ENCODE peak calls at places on chromosomes 11 and 22, in four cellular contexts. One of them, this sample, is unnamed.

GRCh38 chr11:113549061-113549460 is 73.9 kb upstream of the DRD2 start:
- DNase-seq in body of pancreas: no peak
- DNase-seq in pancreas: no peak
- DNase-seq in CD8-positive, alpha-beta T cell: no peak
- DNase-seq in this sample: no peak

GRCh38 chr11:74014880-74015279 is 6.0 kb upstream of the UCP3 start:
- DNase-seq in body of pancreas: no peak
- DNase-seq in pancreas: no peak
- DNase-seq in CD8-positive, alpha-beta T cell: no peak
- DNase-seq in this sample: no peak

GRCh38 chr22:27994481-27995331 is 75.7 kb upstream of the PITPNB start:
- DNase-seq in body of pancreas: no peak
- DNase-seq in pancreas: no peak
- DNase-seq in CD8-positive, alpha-beta T cell: no peak
- DNase-seq in this sample: no peak

GRCh38 chr11:72864692-72865655 is 50.8 kb downstream of the ATG16L2 start:
- DNase-seq in body of pancreas: no peak
- DNase-seq in pancreas: no peak
- DNase-seq in CD8-positive, alpha-beta T cell: no peak
- DNase-seq in this sample: no peak

GRCh38 chr11:783581-784015 is 6.3 kb downstream of the CEND1 start:
- DNase-seq in body of pancreas: peak; percentile 84
- DNase-seq in pancreas: peak; percentile 85
- DNase-seq in CD8-positive, alpha-beta T cell: no peak
- DNase-seq in this sample: peak; percentile 89

GRCh38 chr22:31929126-31929928 is 15.0 kb upstream of the YWHAH start:
- DNase-seq in body of pancreas: no peak
- DNase-seq in pancreas: no peak
- DNase-seq in CD8-positive, alpha-beta T cell: no peak
- DNase-seq in this sample: no peak

GRCh38 chr11:73566977-73567755 is 30.7 kb downstream of the FAM168A start:
- DNase-seq in body of pancreas: no peak
- DNase-seq in pancreas: no peak
- DNase-seq in CD8-positive, alpha-beta T cell: no peak
- DNase-seq in this sample: peak; percentile 12

GRCh38 chr11:110526323-110526722 is 96.6 kb downstream of the FDX1 start:
- DNase-seq in body of pancreas: no peak
- DNase-seq in pancreas: no peak
- DNase-seq in CD8-positive, alpha-beta T cell: no peak
- DNase-seq in this sample: no peak

GRCh38 chr11:86459682-86460460 is 85.2 kb downstream of the CCDC81 start:
- DNase-seq in body of pancreas: peak; percentile 67
- DNase-seq in pancreas: peak; percentile 58
- DNase-seq in CD8-positive, alpha-beta T cell: no peak
- DNase-seq in this sample: peak; percentile 89

GRCh38 chr11:106594751-106595351 is 423.4 kb downstream of the GUCY1A2 start:
- DNase-seq in body of pancreas: no peak
- DNase-seq in pancreas: no peak
- DNase-seq in CD8-positive, alpha-beta T cell: no peak
- DNase-seq in this sample: no peak

GRCh38 chr11:112453601-112454577 is 193.2 kb upstream of the PLET1 start:
- DNase-seq in body of pancreas: peak; percentile 24
- DNase-seq in pancreas: no peak
- DNase-seq in CD8-positive, alpha-beta T cell: no peak
- DNase-seq in this sample: no peak

GRCh38 chr22:44182591-44183588 is 2.2 kb downstream of the PARVG start:
- DNase-seq in body of pancreas: no peak
- DNase-seq in pancreas: no peak
- DNase-seq in CD8-positive, alpha-beta T cell: no peak
- DNase-seq in this sample: no peak

GRCh38 chr11:1442163-1442562 is 44.4 kb downstream of the MOB2 start:
- DNase-seq in body of pancreas: no peak
- DNase-seq in pancreas: no peak
- DNase-seq in CD8-positive, alpha-beta T cell: no peak
- DNase-seq in this sample: peak; percentile 37

GRCh38 chr22:22787805-22788459 is 99.7 kb upstream of the IGLL5 start:
- DNase-seq in body of pancreas: peak; percentile 47
- DNase-seq in pancreas: no peak
- DNase-seq in CD8-positive, alpha-beta T cell: peak; percentile 35
- DNase-seq in this sample: no peak

GRCh38 chr22:35311551-35311999 is 11.9 kb downstream of the TOM1 start:
- DNase-seq in body of pancreas: peak; percentile 4
- DNase-seq in pancreas: no peak
- DNase-seq in CD8-positive, alpha-beta T cell: no peak
- DNase-seq in this sample: no peak

GRCh38 chr22:22590136-22590891 is 31.2 kb upstream of the PRAME start:
- DNase-seq in body of pancreas: no peak
- DNase-seq in pancreas: no peak
- DNase-seq in CD8-positive, alpha-beta T cell: no peak
- DNase-seq in this sample: no peak

GRCh38 chr22:50734986-50735738 is 2.8 kb upstream of the ACR start:
- DNase-seq in body of pancreas: no peak
- DNase-seq in pancreas: no peak
- DNase-seq in CD8-positive, alpha-beta T cell: no peak
- DNase-seq in this sample: no peak

GRCh38 chr11:75113049-75113448 is 16.4 kb upstream of the OR2AT4 start:
- DNase-seq in body of pancreas: no peak
- DNase-seq in pancreas: no peak
- DNase-seq in CD8-positive, alpha-beta T cell: no peak
- DNase-seq in this sample: no peak

GRCh38 chr11:122391049-122391448 is 264.5 kb upstream of the UBASH3B start:
- DNase-seq in body of pancreas: no peak
- DNase-seq in pancreas: no peak
- DNase-seq in CD8-positive, alpha-beta T cell: no peak
- DNase-seq in this sample: no peak

GRCh38 chr11:13927496-13927895 is 35.0 kb upstream of the SPON1 start:
- DNase-seq in body of pancreas: no peak
- DNase-seq in pancreas: no peak
- DNase-seq in CD8-positive, alpha-beta T cell: no peak
- DNase-seq in this sample: no peak

GRCh38 chr11:103013426-103013825 is 57.9 kb upstream of the MMP13 start:
- DNase-seq in body of pancreas: no peak
- DNase-seq in pancreas: no peak
- DNase-seq in CD8-positive, alpha-beta T cell: no peak
- DNase-seq in this sample: no peak

GRCh38 chr11:88813233-88813915 is 252.4 kb downstream of the GRM5 start:
- DNase-seq in body of pancreas: no peak
- DNase-seq in pancreas: no peak
- DNase-seq in CD8-positive, alpha-beta T cell: no peak
- DNase-seq in this sample: no peak

GRCh38 chr11:72614381-72614780 is 59.8 kb downstream of the PDE2A start:
- DNase-seq in body of pancreas: no peak
- DNase-seq in pancreas: no peak
- DNase-seq in CD8-positive, alpha-beta T cell: no peak
- DNase-seq in this sample: peak; percentile 43

GRCh38 chr11:114169321-114169749 is 109.8 kb downstream of the ZBTB16 start:
- DNase-seq in body of pancreas: no peak
- DNase-seq in pancreas: no peak
- DNase-seq in CD8-positive, alpha-beta T cell: no peak
- DNase-seq in this sample: no peak

GRCh38 chr22:49203863-49204598 is 623.6 kb downstream of the BRD1 start:
- DNase-seq in body of pancreas: peak; percentile 4
- DNase-seq in pancreas: no peak
- DNase-seq in CD8-positive, alpha-beta T cell: no peak
- DNase-seq in this sample: no peak

GRCh38 chr11:126830216-126830615 is 170.4 kb downstream of the KIRREL3 start:
- DNase-seq in body of pancreas: no peak
- DNase-seq in pancreas: no peak
- DNase-seq in CD8-positive, alpha-beta T cell: no peak
- DNase-seq in this sample: no peak

GRCh38 chr11:870127-870413 is 27.4 kb downstream of the TSPAN4 start:
- DNase-seq in body of pancreas: no peak
- DNase-seq in pancreas: no peak
- DNase-seq in CD8-positive, alpha-beta T cell: no peak
- DNase-seq in this sample: no peak

GRCh38 chr22:16824718-16825687 is at the start of gene XKR3:
- DNase-seq in body of pancreas: no peak
- DNase-seq in pancreas: no peak
- DNase-seq in CD8-positive, alpha-beta T cell: no peak
- DNase-seq in this sample: no peak

GRCh38 chr11:104964247-104964646 is 4.1 kb downstream of the CASP4 start:
- DNase-seq in body of pancreas: no peak
- DNase-seq in pancreas: no peak
- DNase-seq in CD8-positive, alpha-beta T cell: no peak
- DNase-seq in this sample: no peak

GRCh38 chr11:119363874-119364590 is 17.5 kb downstream of the USP2 start:
- DNase-seq in body of pancreas: peak; percentile 72
- DNase-seq in pancreas: peak; percentile 59
- DNase-seq in CD8-positive, alpha-beta T cell: no peak
- DNase-seq in this sample: peak; percentile 46

DNA sequence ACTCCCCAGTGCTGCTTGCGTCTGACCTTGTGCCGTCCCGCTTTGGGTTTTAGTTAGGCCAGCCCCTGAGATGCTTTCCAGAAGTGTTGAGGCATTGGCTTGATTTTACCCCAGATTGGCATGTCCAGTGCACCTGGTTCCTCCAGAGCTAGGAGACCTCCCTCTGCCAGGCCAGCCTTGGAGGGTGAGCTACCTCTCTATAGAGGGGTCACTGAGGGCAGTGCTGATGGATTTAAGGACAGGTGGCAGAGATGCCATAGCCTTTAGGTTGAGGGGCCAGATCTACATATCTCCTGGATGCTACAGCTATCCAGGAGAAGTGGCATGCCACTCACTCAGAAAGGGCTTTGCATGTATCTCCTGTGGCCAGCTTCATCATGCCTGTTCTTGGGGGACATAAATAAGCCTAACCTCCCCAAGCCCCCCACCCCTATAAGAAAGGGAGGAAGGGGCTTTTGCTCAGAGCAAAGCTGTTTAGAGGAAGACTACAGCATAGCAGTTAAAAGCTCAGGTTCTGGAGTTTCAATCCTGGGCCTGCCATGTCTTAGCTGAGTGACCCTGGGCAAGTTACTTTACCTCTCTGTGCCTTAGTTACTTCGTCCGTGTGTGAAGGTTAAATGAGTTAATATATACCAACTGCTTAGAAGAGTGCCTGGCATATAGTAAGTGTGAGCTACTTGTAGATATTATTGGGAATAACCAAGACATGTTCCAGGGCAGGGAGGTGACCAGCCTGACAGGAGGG is 6.4 kb downstream of the UBE2L3 start:
- DNase-seq in body of pancreas: no peak
- DNase-seq in pancreas: no peak
- DNase-seq in CD8-positive, alpha-beta T cell: no peak
- DNase-seq in this sample: no peak
- H3K4me1 ChIP-seq in body of pancreas: peaks cover 80% of the 10 kb centered on the region
- H3K4me1 ChIP-seq in pancreas: peaks cover 27% of the 10 kb centered on the region
- H3K4me1 ChIP-seq in CD8-positive, alpha-beta T cell: peaks cover 69% of the 10 kb centered on the region
- H3K4me1 ChIP-seq in this sample: peaks cover 20% of the 10 kb centered on the region

GRCh38 chr22:41284465-41284864 is 1.5 kb downstream of the RANGAP1 start:
- DNase-seq in body of pancreas: no peak
- DNase-seq in pancreas: no peak
- DNase-seq in CD8-positive, alpha-beta T cell: no peak
- DNase-seq in this sample: no peak

GRCh38 chr22:41285441-41285819 is 557 bp downstream of the RANGAP1 start:
- DNase-seq in body of pancreas: peak; percentile 57
- DNase-seq in pancreas: peak; percentile 63
- DNase-seq in CD8-positive, alpha-beta T cell: peak; percentile 67
- DNase-seq in this sample: peak; percentile 77

GRCh38 chr22:41288245-41288946 is 2.4 kb upstream of the RANGAP1 start:
- DNase-seq in body of pancreas: peak; percentile 59
- DNase-seq in pancreas: peak; percentile 62
- DNase-seq in CD8-positive, alpha-beta T cell: no peak
- DNase-seq in this sample: peak; percentile 18

GRCh38 chr22:41286639-41287091 is 678 bp upstream of the RANGAP1 start:
- DNase-seq in body of pancreas: peak; percentile 56
- DNase-seq in pancreas: peak; percentile 47
- DNase-seq in CD8-positive, alpha-beta T cell: no peak
- DNase-seq in this sample: no peak

GRCh38 chr22:41285820-41286638 is at the start of gene RANGAP1:
- DNase-seq in body of pancreas: peak; percentile 98
- DNase-seq in pancreas: peak; percentile 99
- DNase-seq in CD8-positive, alpha-beta T cell: peak; percentile 96
- DNase-seq in this sample: peak; percentile 99
- TF ChIP-seq CTCF in body of pancreas: peak; percentile 54
- TF ChIP-seq CTCF in pancreas: peak; percentile 4
- TF ChIP-seq CTCF in CD8-positive, alpha-beta T cell: no peak
- TF ChIP-seq CTCF in this sample: peak; percentile 22

GRCh38 chr11:94638278-94638901 is 71.2 kb downstream of the PIWIL4 start:
- DNase-seq in body of pancreas: no peak
- DNase-seq in pancreas: no peak
- DNase-seq in CD8-positive, alpha-beta T cell: no peak
- DNase-seq in this sample: no peak
- H3K27ac ChIP-seq in body of pancreas: no peak overlapping the region
- H3K27ac ChIP-seq in pancreas: no peak overlapping the region
- H3K27ac ChIP-seq in CD8-positive, alpha-beta T cell: no peak overlapping the region
- H3K27ac ChIP-seq in this sample: no peak overlapping the region

DNA sequence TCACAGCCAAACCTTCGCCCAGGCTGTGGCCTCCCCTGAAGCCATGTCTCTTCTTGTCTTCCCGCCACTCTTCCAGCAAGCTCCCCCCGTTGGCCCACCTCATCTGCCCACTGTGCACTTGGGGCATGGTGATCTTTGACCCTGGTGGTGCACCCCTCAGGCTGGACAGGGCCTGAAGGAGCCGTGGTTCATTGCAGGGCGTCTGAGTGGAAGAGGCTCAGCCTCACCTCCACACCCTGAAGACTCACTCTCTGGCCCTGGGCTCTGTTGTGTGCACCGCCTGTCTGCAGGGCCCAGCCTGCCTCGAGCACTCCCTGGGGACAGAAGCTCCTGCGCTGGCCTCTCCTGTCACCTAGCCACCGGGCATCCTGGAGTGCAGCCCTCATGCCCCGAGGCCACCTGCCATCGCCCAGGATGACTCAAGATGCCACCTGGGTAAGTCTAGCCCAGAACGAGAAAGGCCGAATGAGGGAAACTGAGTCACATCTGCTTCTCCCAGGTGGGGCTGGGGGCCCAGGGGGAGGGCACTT is 40.8 kb upstream of the PPARA start:
- DNase-seq in body of pancreas: no peak
- DNase-seq in pancreas: peak; percentile 29
- DNase-seq in CD8-positive, alpha-beta T cell: no peak
- DNase-seq in this sample: no peak
- H3K4me1 ChIP-seq in body of pancreas: peaks cover 96% of the 10 kb centered on the region
- H3K4me1 ChIP-seq in pancreas: peaks cover 55% of the 10 kb centered on the region
- H3K4me1 ChIP-seq in CD8-positive, alpha-beta T cell: no peaks in the 10 kb centered on the region
- H3K4me1 ChIP-seq in this sample: peaks cover 7% of the 10 kb centered on the region